ENCODE peak calls at places on chromosome 12, in six cellular contexts. One of them, this sample, is unnamed.

GRCh38 chr12:3218150-3218845 is 141.1 kb downstream of the TSPAN9 start:
- DNase-seq in ascending aorta: peak
- DNase-seq in spleen: no peak
- DNase-seq in heart right ventricle: peak
- DNase-seq in Peyer's patch: peak
- DNase-seq in CD4-positive, CD25-positive, alpha-beta regulatory T cell: no peak
- DNase-seq in this sample: peak

GRCh38 chr12:31702047-31702446 is 26.8 kb downstream of the AMN1 start:
- DNase-seq in CD4-positive, CD25-positive, alpha-beta regulatory T cell: no peak
- DNase-seq in spleen: no peak
- DNase-seq in Peyer's patch: no peak
- DNase-seq in heart right ventricle: no peak
- DNase-seq in ascending aorta: no peak
- DNase-seq in this sample: no peak

GRCh38 chr12:8081228-8081920 is 700 bp upstream of the NECAP1 start:
- DNase-seq in spleen: no peak
- DNase-seq in Peyer's patch: peak
- DNase-seq in CD4-positive, CD25-positive, alpha-beta regulatory T cell: no peak
- DNase-seq in heart right ventricle: no peak
- DNase-seq in ascending aorta: no peak
- DNase-seq in this sample: peak

GRCh38 chr12:3662516-3662915 is 90.4 kb downstream of the CRACR2A start:
- DNase-seq in ascending aorta: no peak
- DNase-seq in spleen: no peak
- DNase-seq in Peyer's patch: no peak
- DNase-seq in heart right ventricle: no peak
- DNase-seq in CD4-positive, CD25-positive, alpha-beta regulatory T cell: no peak
- DNase-seq in this sample: no peak

GRCh38 chr12:123384318-123384993 is 524 bp downstream of the KMT5A start:
- DNase-seq in spleen: peak
- DNase-seq in heart right ventricle: no peak
- DNase-seq in CD4-positive, CD25-positive, alpha-beta regulatory T cell: peak
- DNase-seq in Peyer's patch: peak
- DNase-seq in ascending aorta: no peak
- DNase-seq in this sample: peak

GRCh38 chr12:30100736-30101135 is 317.0 kb upstream of the TMTC1 start:
- DNase-seq in ascending aorta: no peak
- DNase-seq in CD4-positive, CD25-positive, alpha-beta regulatory T cell: no peak
- DNase-seq in spleen: no peak
- DNase-seq in heart right ventricle: no peak
- DNase-seq in Peyer's patch: no peak
- DNase-seq in this sample: no peak

GRCh38 chr12:65300679-65301349 is 22.3 kb downstream of the MSRB3 start:
- DNase-seq in spleen: no peak
- DNase-seq in Peyer's patch: no peak
- DNase-seq in CD4-positive, CD25-positive, alpha-beta regulatory T cell: no peak
- DNase-seq in ascending aorta: no peak
- DNase-seq in heart right ventricle: peak
- DNase-seq in this sample: peak

GRCh38 chr12:132584472-132584871 is 25.9 kb downstream of the LRCOL1 start:
- DNase-seq in CD4-positive, CD25-positive, alpha-beta regulatory T cell: no peak
- DNase-seq in spleen: no peak
- DNase-seq in Peyer's patch: no peak
- DNase-seq in ascending aorta: no peak
- DNase-seq in heart right ventricle: no peak
- DNase-seq in this sample: no peak

GRCh38 chr12:95959107-95959506 is 16.0 kb downstream of the AMDHD1 start:
- DNase-seq in ascending aorta: no peak
- DNase-seq in heart right ventricle: no peak
- DNase-seq in Peyer's patch: no peak
- DNase-seq in CD4-positive, CD25-positive, alpha-beta regulatory T cell: no peak
- DNase-seq in spleen: no peak
- DNase-seq in this sample: peak

GRCh38 chr12:50550530-50551223 is 45.9 kb downstream of the DIP2B start:
- DNase-seq in Peyer's patch: no peak
- DNase-seq in ascending aorta: no peak
- DNase-seq in spleen: no peak
- DNase-seq in heart right ventricle: no peak
- DNase-seq in CD4-positive, CD25-positive, alpha-beta regulatory T cell: no peak
- DNase-seq in this sample: no peak

GRCh38 chr12:59031313-59031712 is 111.0 kb upstream of the LRIG3 start:
- DNase-seq in heart right ventricle: no peak
- DNase-seq in spleen: no peak
- DNase-seq in CD4-positive, CD25-positive, alpha-beta regulatory T cell: no peak
- DNase-seq in Peyer's patch: no peak
- DNase-seq in ascending aorta: no peak
- DNase-seq in this sample: no peak

GRCh38 chr12:52378091-52378490 is 7.4 kb downstream of the KRT84 start:
- DNase-seq in Peyer's patch: no peak
- DNase-seq in heart right ventricle: no peak
- DNase-seq in CD4-positive, CD25-positive, alpha-beta regulatory T cell: no peak
- DNase-seq in ascending aorta: no peak
- DNase-seq in spleen: no peak
- DNase-seq in this sample: no peak

GRCh38 chr12:91704446-91704845 is 441.2 kb downstream of the BTG1 start:
- DNase-seq in spleen: no peak
- DNase-seq in heart right ventricle: peak
- DNase-seq in Peyer's patch: no peak
- DNase-seq in CD4-positive, CD25-positive, alpha-beta regulatory T cell: no peak
- DNase-seq in ascending aorta: no peak
- DNase-seq in this sample: no peak

GRCh38 chr12:49188205-49188915 is 520 bp downstream of the TUBA1A start:
- DNase-seq in CD4-positive, CD25-positive, alpha-beta regulatory T cell: peak
- DNase-seq in heart right ventricle: peak
- DNase-seq in spleen: peak
- DNase-seq in Peyer's patch: peak
- DNase-seq in ascending aorta: peak
- DNase-seq in this sample: peak

GRCh38 chr12:49048953-49049352 is 11.6 kb downstream of the KMT2D start:
- DNase-seq in ascending aorta: no peak
- DNase-seq in Peyer's patch: no peak
- DNase-seq in spleen: peak
- DNase-seq in CD4-positive, CD25-positive, alpha-beta regulatory T cell: no peak
- DNase-seq in heart right ventricle: no peak
- DNase-seq in this sample: no peak

GRCh38 chr12:75944097-75944904 is 87.3 kb downstream of the PHLDA1 start:
- DNase-seq in CD4-positive, CD25-positive, alpha-beta regulatory T cell: no peak
- DNase-seq in heart right ventricle: no peak
- DNase-seq in spleen: no peak
- DNase-seq in Peyer's patch: no peak
- DNase-seq in ascending aorta: no peak
- DNase-seq in this sample: peak

GRCh38 chr12:1773937-1774655 is 46.3 kb upstream of the LRTM2 start:
- DNase-seq in spleen: no peak
- DNase-seq in CD4-positive, CD25-positive, alpha-beta regulatory T cell: no peak
- DNase-seq in Peyer's patch: no peak
- DNase-seq in ascending aorta: no peak
- DNase-seq in heart right ventricle: no peak
- DNase-seq in this sample: no peak

GRCh38 chr12:12870454-12870853 is 20.9 kb upstream of the GPRC5A start:
- DNase-seq in heart right ventricle: no peak
- DNase-seq in CD4-positive, CD25-positive, alpha-beta regulatory T cell: no peak
- DNase-seq in ascending aorta: no peak
- DNase-seq in Peyer's patch: no peak
- DNase-seq in spleen: no peak
- DNase-seq in this sample: no peak

GRCh38 chr12:11500222-11500860 is 105.0 kb upstream of the PRB2 start:
- DNase-seq in Peyer's patch: peak
- DNase-seq in CD4-positive, CD25-positive, alpha-beta regulatory T cell: peak
- DNase-seq in ascending aorta: peak
- DNase-seq in heart right ventricle: peak
- DNase-seq in spleen: peak
- DNase-seq in this sample: peak

GRCh38 chr12:95990136-95990535 is 6.0 kb downstream of the HAL start:
- DNase-seq in heart right ventricle: no peak
- DNase-seq in ascending aorta: no peak
- DNase-seq in CD4-positive, CD25-positive, alpha-beta regulatory T cell: no peak
- DNase-seq in Peyer's patch: no peak
- DNase-seq in spleen: no peak
- DNase-seq in this sample: no peak

GRCh38 chr12:121535150-121536057 is 45.4 kb downstream of the KDM2B start:
- DNase-seq in spleen: no peak
- DNase-seq in heart right ventricle: peak
- DNase-seq in CD4-positive, CD25-positive, alpha-beta regulatory T cell: no peak
- DNase-seq in ascending aorta: no peak
- DNase-seq in Peyer's patch: no peak
- DNase-seq in this sample: no peak
- H3K27ac ChIP-seq in spleen: peak
- H3K27ac ChIP-seq in heart right ventricle: peak
- H3K27ac ChIP-seq in CD4-positive, CD25-positive, alpha-beta regulatory T cell: peak
- H3K27ac ChIP-seq in ascending aorta: peak
- H3K27ac ChIP-seq in Peyer's patch: peak
- H3K27ac ChIP-seq in this sample: peak

GRCh38 chr12:77727442-77728001 is 103.2 kb upstream of the NAV3 start:
- DNase-seq in CD4-positive, CD25-positive, alpha-beta regulatory T cell: no peak
- DNase-seq in heart right ventricle: no peak
- DNase-seq in Peyer's patch: no peak
- DNase-seq in ascending aorta: no peak
- DNase-seq in spleen: no peak
- DNase-seq in this sample: no peak
- H3K27ac ChIP-seq in CD4-positive, CD25-positive, alpha-beta regulatory T cell: no peak
- H3K27ac ChIP-seq in heart right ventricle: no peak
- H3K27ac ChIP-seq in Peyer's patch: no peak
- H3K27ac ChIP-seq in ascending aorta: no peak
- H3K27ac ChIP-seq in spleen: no peak
- H3K27ac ChIP-seq in this sample: no peak

DNA sequence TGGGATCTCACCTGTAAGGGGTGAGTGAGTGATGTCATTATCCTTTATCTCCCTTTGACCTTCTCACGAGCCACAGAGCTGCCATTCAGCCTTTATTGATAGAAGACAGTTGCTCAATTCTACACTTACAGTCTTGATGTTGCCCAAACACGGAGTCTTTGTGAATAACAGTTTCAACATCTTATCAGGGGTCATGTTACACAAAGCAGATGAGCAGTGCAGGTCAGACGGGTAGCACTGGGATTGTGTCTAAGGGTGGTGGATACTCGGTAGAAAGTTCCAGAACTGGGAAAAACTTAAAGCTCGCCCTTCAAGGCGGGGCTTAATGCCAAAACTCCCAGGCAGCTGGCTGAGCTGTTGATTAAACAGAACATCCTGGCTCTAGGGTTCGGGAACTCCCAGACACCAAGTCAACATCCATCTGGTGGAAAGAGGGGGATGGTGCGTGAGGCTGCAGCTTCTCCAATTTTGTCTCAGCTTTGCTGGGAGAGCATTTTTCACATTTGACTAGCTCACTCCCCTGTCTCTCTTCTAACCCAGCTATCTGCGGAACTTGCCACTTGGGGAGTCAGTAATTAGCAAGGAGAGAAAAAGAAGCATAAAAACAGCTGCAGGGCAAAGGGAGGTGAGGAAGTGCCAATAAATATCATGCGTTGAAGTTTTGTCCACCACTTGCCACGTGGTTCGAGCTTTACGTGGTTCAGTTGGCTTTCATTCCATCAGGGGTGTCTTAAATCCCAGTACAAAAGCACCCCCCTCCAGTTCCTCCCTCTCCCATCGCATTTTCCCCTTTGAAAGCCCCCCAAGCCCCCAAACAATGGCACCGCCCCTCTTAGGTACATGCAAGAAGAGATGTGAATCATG is 31.0 kb downstream of the FOXN4 start:
- DNase-seq in Peyer's patch: no peak
- DNase-seq in ascending aorta: no peak
- DNase-seq in heart right ventricle: no peak
- DNase-seq in spleen: no peak
- DNase-seq in CD4-positive, CD25-positive, alpha-beta regulatory T cell: no peak
- DNase-seq in this sample: no peak
- H3K27ac ChIP-seq in Peyer's patch: no peak
- H3K27ac ChIP-seq in ascending aorta: no peak
- H3K27ac ChIP-seq in heart right ventricle: no peak
- H3K27ac ChIP-seq in spleen: no peak
- H3K27ac ChIP-seq in CD4-positive, CD25-positive, alpha-beta regulatory T cell: no peak
- H3K27ac ChIP-seq in this sample: no peak

GRCh38 chr12:41019461-41019860 is 168.7 kb upstream of the PDZRN4 start:
- DNase-seq in Peyer's patch: no peak
- DNase-seq in CD4-positive, CD25-positive, alpha-beta regulatory T cell: no peak
- DNase-seq in spleen: no peak
- DNase-seq in heart right ventricle: no peak
- DNase-seq in ascending aorta: no peak
- DNase-seq in this sample: no peak

GRCh38 chr12:41011939-41012338 is 176.2 kb upstream of the PDZRN4 start:
- DNase-seq in ascending aorta: no peak
- DNase-seq in spleen: no peak
- DNase-seq in heart right ventricle: no peak
- DNase-seq in CD4-positive, CD25-positive, alpha-beta regulatory T cell: no peak
- DNase-seq in Peyer's patch: no peak
- DNase-seq in this sample: no peak

GRCh38 chr12:41018010-41018409 is 170.1 kb upstream of the PDZRN4 start:
- DNase-seq in ascending aorta: no peak
- DNase-seq in spleen: no peak
- DNase-seq in Peyer's patch: no peak
- DNase-seq in heart right ventricle: no peak
- DNase-seq in CD4-positive, CD25-positive, alpha-beta regulatory T cell: no peak
- DNase-seq in this sample: no peak

GRCh38 chr12:41013921-41014642 is 174.0 kb upstream of the PDZRN4 start:
- DNase-seq in heart right ventricle: no peak
- DNase-seq in CD4-positive, CD25-positive, alpha-beta regulatory T cell: no peak
- DNase-seq in spleen: no peak
- DNase-seq in Peyer's patch: no peak
- DNase-seq in ascending aorta: no peak
- DNase-seq in this sample: no peak

GRCh38 chr12:41014643-41015020 is 173.5 kb upstream of the PDZRN4 start:
- DNase-seq in heart right ventricle: no peak
- DNase-seq in CD4-positive, CD25-positive, alpha-beta regulatory T cell: no peak
- DNase-seq in spleen: no peak
- DNase-seq in Peyer's patch: no peak
- DNase-seq in ascending aorta: no peak
- DNase-seq in this sample: no peak
- H3K27ac ChIP-seq in heart right ventricle: no peak
- H3K27ac ChIP-seq in CD4-positive, CD25-positive, alpha-beta regulatory T cell: no peak
- H3K27ac ChIP-seq in spleen: no peak
- H3K27ac ChIP-seq in Peyer's patch: no peak
- H3K27ac ChIP-seq in ascending aorta: no peak
- H3K27ac ChIP-seq in this sample: no peak

GRCh38 chr12:94326234-94326633 is 133.4 kb downstream of the CEP83 start:
- DNase-seq in spleen: no peak
- DNase-seq in CD4-positive, CD25-positive, alpha-beta regulatory T cell: no peak
- DNase-seq in Peyer's patch: no peak
- DNase-seq in ascending aorta: no peak
- DNase-seq in heart right ventricle: no peak
- DNase-seq in this sample: no peak

GRCh38 chr12:94322346-94322745 is 137.3 kb downstream of the CEP83 start:
- DNase-seq in Peyer's patch: no peak
- DNase-seq in heart right ventricle: no peak
- DNase-seq in CD4-positive, CD25-positive, alpha-beta regulatory T cell: no peak
- DNase-seq in spleen: no peak
- DNase-seq in ascending aorta: no peak
- DNase-seq in this sample: no peak

GRCh38 chr12:94329366-94329765 is 130.3 kb downstream of the CEP83 start:
- DNase-seq in heart right ventricle: no peak
- DNase-seq in CD4-positive, CD25-positive, alpha-beta regulatory T cell: no peak
- DNase-seq in ascending aorta: no peak
- DNase-seq in spleen: no peak
- DNase-seq in Peyer's patch: no peak
- DNase-seq in this sample: no peak

GRCh38 chr12:94326727-94327126 is 132.9 kb downstream of the CEP83 start:
- DNase-seq in CD4-positive, CD25-positive, alpha-beta regulatory T cell: no peak
- DNase-seq in Peyer's patch: no peak
- DNase-seq in ascending aorta: no peak
- DNase-seq in spleen: no peak
- DNase-seq in heart right ventricle: no peak
- DNase-seq in this sample: no peak

GRCh38 chr12:94327819-94328218 is 131.8 kb downstream of the CEP83 start:
- DNase-seq in heart right ventricle: no peak
- DNase-seq in Peyer's patch: no peak
- DNase-seq in spleen: no peak
- DNase-seq in ascending aorta: no peak
- DNase-seq in CD4-positive, CD25-positive, alpha-beta regulatory T cell: no peak
- DNase-seq in this sample: no peak
- H3K27ac ChIP-seq in heart right ventricle: no peak
- H3K27ac ChIP-seq in Peyer's patch: no peak
- H3K27ac ChIP-seq in spleen: no peak
- H3K27ac ChIP-seq in ascending aorta: no peak
- H3K27ac ChIP-seq in CD4-positive, CD25-positive, alpha-beta regulatory T cell: no peak
- H3K27ac ChIP-seq in this sample: no peak

This sample was measured in OCI-LY7.